ENCODE peak calls at places on chromosomes 13 and 19, in six cellular contexts. J is T follicular helper cell, D is RCC 7860, E is AG08396, G is lower leg skin, T is HuH-7. V is an unnamed sample.
A peak's percentile ranks its signal among the peaks of the same experiment; 100 is the strongest.

GRCh38 chr19:54207908-54208783 is 7.5 kb downstream of the RPS9 start:
- DNase-seq in D (peak; percentile 19), T (peak; percentile 53), J (no peak), E (no peak), G (peak; percentile 79), V (no peak)

GRCh38 chr19:6700586-6701316 is 19.7 kb downstream of the C3 start:
- DNase-seq in G (no peak), J (no peak), D (no peak), E (no peak), T (no peak), V (no peak)

GRCh38 chr13:107329991-107330390 is 762.1 kb upstream of the ARGLU1 start:
- DNase-seq in G (no peak), T (no peak), E (no peak), J (no peak), D (no peak), V (no peak)

GRCh38 chr13:64810701-64811258 is 2419.4 kb downstream of the PCDH9 start:
- DNase-seq in D (no peak), E (no peak), G (no peak), J (no peak), T (no peak), V (no peak)

GRCh38 chr19:35116085-35116801 is 620 bp downstream of the FXYD3 start:
- DNase-seq in G (peak; percentile 77), D (no peak), E (no peak), J (no peak), T (no peak), V (no peak)

GRCh38 chr19:31154021-31154420 is 195.2 kb downstream of the TSHZ3 start:
- DNase-seq in G (no peak), T (no peak), D (peak; percentile 24), E (peak; percentile 56), J (no peak), V (peak; percentile 19)

GRCh38 chr19:18780631-18781030 is 10.5 kb downstream of the COMP start:
- DNase-seq in J (no peak), T (peak; percentile 53), G (no peak), D (no peak), E (no peak), V (no peak)

GRCh38 chr13:111330211-111330610 is 9.8 kb downstream of the TEX29 start:
- DNase-seq in E (no peak), J (no peak), T (no peak), D (no peak), G (no peak), V (no peak)

GRCh38 chr13:75416327-75417005 is 65.5 kb downstream of the TBC1D4 start:
- DNase-seq in D (no peak), G (no peak), J (no peak), E (no peak), T (no peak), V (no peak)

GRCh38 chr19:48695743-48696352 is at the start of gene FUT2:
- DNase-seq in E (no peak), T (peak; percentile 66), J (no peak), D (no peak), G (no peak), V (no peak)

GRCh38 chr13:74205313-74205690 is 71.1 kb upstream of the KLF12 start:
- DNase-seq in D (no peak), E (no peak), G (no peak), T (no peak), J (no peak), V (no peak)

GRCh38 chr13:113143466-113144254 is 14.8 kb upstream of the PROZ start:
- DNase-seq in D (no peak), E (no peak), J (no peak), T (no peak), G (no peak), V (no peak)

GRCh38 chr19:51546650-51547396 is 15.4 kb upstream of the SIGLEC6 start:
- DNase-seq in T (no peak), J (no peak), G (no peak), E (no peak), D (peak; percentile 76), V (no peak)

GRCh38 chr19:1168877-1169791 is 4.9 kb downstream of the SBNO2 start:
- DNase-seq in J (no peak), T (no peak), E (peak; percentile 85), G (no peak), D (peak; percentile 86), V (peak; percentile 73)

GRCh38 chr13:100644328-100644727 is 30.3 kb downstream of the TMTC4 start:
- DNase-seq in G (no peak), T (no peak), E (no peak), J (no peak), D (no peak), V (no peak)

V was measured in HTR-8/SVneo.